ENCODE peak calls at places on chromosomes 5 and 9, in five cellular contexts. R is HCT116, I is uterus, T is K562, Y is heart left ventricle. C is an unnamed sample.

GRCh38 chr5:153970496-153970895 is 68.2 kb downstream of the FAM114A2 start:
- DNase-seq in T (no peak), Y (no peak), R (no peak), I (no peak), C (no peak)

GRCh38 chr5:99072846-99073245 is 144.0 kb upstream of the CHD1 start:
- DNase-seq in R (no peak), T (no peak), I (no peak), Y (no peak), C (no peak)

GRCh38 chr9:129595323-129595741 is 25.6 kb downstream of the C9orf50 start:
- DNase-seq in I (no peak), T (no peak), R (no peak), Y (no peak), C (no peak)

GRCh38 chr9:13118294-13118693 is 161.2 kb downstream of the MPDZ start:
- DNase-seq in I (no peak), R (no peak), T (no peak), Y (no peak), C (no peak)

GRCh38 chr5:110809006-110809405 is 70.2 kb downstream of the SLC25A46 start:
- DNase-seq in T (no peak), I (no peak), R (no peak), Y (no peak), C (no peak)

GRCh38 chr5:56175465-56175864 is 57.7 kb downstream of the ANKRD55 start:
- DNase-seq in T (peak), R (peak), Y (peak), I (peak), C (peak)

GRCh38 chr5:139397921-139398320 is 3.0 kb upstream of the PROB1 start:
- DNase-seq in Y (no peak), I (no peak), T (no peak), R (no peak), C (no peak)

GRCh38 chr5:68295772-68296171 is 80.2 kb downstream of the PIK3R1 start:
- DNase-seq in I (no peak), T (no peak), Y (no peak), R (no peak), C (no peak)

GRCh38 chr9:97985058-97985861 is 2.1 kb downstream of the ANP32B start:
- DNase-seq in T (peak), I (no peak), R (no peak), Y (no peak), C (peak)

GRCh38 chr5:133149333-133149732 is 97.5 kb downstream of the HSPA4 start:
- DNase-seq in R (no peak), T (no peak), I (no peak), Y (no peak), C (no peak)

GRCh38 chr5:144032375-144032774 is 138.1 kb downstream of the YIPF5 start:
- DNase-seq in Y (peak), I (no peak), T (no peak), R (no peak), C (no peak)

GRCh38 chr5:153372433-153373167 is 117.9 kb upstream of the GRIA1 start:
- DNase-seq in I (no peak), Y (no peak), R (no peak), T (no peak), C (no peak)

GRCh38 chr5:147507480-147508126 is 2.3 kb downstream of the DPYSL3 start:
- DNase-seq in I (peak), R (no peak), Y (no peak), T (no peak), C (no peak)

GRCh38 chr5:19605846-19606407 is 382.1 kb downstream of the CDH18 start:
- DNase-seq in I (no peak), Y (no peak), R (no peak), T (no peak), C (no peak)

GRCh38 chr5:19608434-19608833 is 379.6 kb downstream of the CDH18 start:
- DNase-seq in Y (no peak), R (no peak), T (no peak), I (no peak), C (no peak)
- TF ChIP-seq CTCF in Y (no peak), R (no peak), T (no peak), I (no peak), C (peak)

DNA sequence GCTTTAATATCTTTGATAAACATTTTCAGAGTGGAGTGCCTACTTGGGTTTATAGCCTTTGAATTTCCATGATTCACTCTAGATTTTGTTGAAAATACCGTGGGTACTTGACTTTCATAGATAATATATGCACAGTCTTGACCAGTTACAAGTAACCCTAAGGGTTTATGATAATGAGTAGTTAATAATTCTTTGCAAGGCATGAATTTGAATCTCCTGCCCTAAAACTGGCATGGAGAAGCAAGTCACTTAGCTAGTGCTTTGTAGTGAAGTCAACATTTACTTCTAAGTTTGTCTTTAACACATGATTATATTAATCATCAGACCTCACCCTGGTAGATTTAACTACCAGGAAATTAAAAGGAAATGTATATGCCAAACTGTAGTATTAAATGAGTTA is 115.8 kb downstream of the CWC27 start:
- DNase-seq in I (no peak), R (no peak), Y (no peak), T (no peak), C (no peak)
- TF ChIP-seq POLR2A in I (no peak), R (no peak), Y (no peak), T (no peak), C (no peak)

DNA sequence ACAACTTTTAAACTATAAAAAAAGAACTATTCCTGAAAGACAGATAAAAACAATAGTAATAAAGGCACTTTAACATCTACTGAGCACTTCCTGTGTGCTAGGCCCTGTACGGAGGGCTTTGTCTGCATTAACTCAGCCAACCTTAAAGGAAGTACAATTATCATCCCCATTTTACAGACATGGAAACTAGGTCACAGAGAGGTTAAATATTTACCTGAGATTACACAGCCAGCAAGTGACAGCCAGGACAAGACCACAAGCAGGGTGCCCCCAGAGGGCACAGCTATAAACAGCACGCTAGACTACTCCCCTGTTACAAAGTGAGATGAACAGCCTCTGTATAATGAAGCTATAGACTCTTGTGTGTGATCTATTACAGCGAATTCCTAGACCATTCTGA is 25.5 kb downstream of the DDX31 start:
- DNase-seq in I (no peak), T (peak), Y (no peak), R (no peak), C (no peak)
- TF ChIP-seq CTCF in I (no peak), T (peak), Y (no peak), R (no peak), C (no peak)

DNA sequence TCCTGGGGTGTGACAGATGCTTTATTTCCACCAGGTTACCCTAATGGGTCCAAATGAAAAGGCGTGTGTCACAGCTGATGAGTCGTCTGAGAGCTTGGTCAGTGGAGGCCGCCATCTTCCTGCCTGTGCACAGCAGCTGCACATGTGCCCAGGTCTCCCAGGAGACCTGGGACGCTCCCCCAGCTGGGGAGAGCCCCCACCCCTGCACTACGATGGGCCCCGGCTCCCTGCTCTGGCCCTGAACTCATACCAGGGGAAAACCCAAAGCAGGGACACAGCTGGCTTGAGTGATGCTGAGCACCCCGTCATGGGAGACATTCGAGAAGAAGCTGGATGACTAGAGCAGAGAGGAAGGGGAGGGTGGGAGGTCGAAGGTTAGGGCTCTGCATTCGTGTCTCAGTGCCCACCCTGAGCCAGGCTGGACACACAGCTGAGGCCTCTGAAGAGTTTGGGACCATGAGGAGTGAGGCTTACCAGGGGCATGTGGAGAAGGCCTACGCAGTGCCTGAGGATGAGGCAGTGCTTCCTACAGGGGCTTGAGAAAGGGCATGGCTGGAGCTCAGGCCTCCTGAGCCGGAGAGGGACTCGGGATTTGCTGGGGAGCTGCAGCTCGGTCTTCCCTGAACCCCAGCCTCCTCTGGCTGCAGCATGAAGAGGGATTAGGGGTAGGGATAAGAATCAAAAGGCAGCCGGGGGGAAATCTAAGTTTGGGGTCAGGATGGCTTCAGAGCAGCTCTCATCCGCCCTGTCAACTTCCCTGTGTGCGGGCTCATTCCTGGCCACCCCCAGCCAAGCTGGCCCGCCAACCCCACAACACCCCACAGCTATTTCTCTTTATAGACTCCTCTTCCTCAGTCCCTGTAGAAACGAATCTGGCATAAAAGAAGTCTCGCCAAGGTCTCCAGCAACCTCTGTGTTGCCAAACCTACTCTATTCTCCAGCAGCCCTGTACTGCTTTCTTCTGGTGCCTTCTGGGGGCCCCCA is 42.2 kb upstream of the RNU6ATAC start:
- DNase-seq in I (peak), R (no peak), Y (peak), T (no peak), C (peak)
- TF ChIP-seq POLR2A in I (no peak), R (no peak), Y (no peak), T (peak), C (no peak)

GRCh38 chr9:123365287-123365880 is 9.4 kb downstream of the CRB2 start:
- DNase-seq in T (peak), I (no peak), Y (no peak), R (no peak), C (no peak)
- TF ChIP-seq CTCF in T (peak), I (no peak), Y (no peak), R (no peak), C (no peak)

GRCh38 chr5:37234288-37234687 is 14.9 kb downstream of the CPLANE1 start:
- DNase-seq in Y (no peak), T (no peak), R (no peak), I (no peak), C (no peak)
- TF ChIP-seq POLR2A in Y (no peak), T (no peak), R (no peak), I (no peak), C (no peak)

C was measured in adrenal gland.